ENCODE peak calls at places on chromosomes 13 and 19, in four cellular contexts. U is SJSA1, N is dorsolateral prefrontal cortex, I is cardiac muscle cell. O is an unnamed sample.

GRCh38 chr13:32206097-32206740 is 108.9 kb downstream of the ZAR1L start:
- DNase-seq in I (peak; percentile 32), N (no peak), U (no peak), O (no peak)

GRCh38 chr13:30340367-30341184 is 33.2 kb upstream of the KATNAL1 start:
- DNase-seq in I (peak; percentile 85), U (peak; percentile 15), N (no peak), O (peak; percentile 20)

GRCh38 chr13:98143601-98144500 is 957 bp downstream of the FARP1 start:
- DNase-seq in N (no peak), U (peak; percentile 54), I (peak; percentile 61), O (no peak)

GRCh38 chr13:61316647-61317046 is 99.0 kb downstream of the PCDH20 start:
- DNase-seq in N (no peak), U (no peak), I (no peak), O (no peak)

GRCh38 chr19:31406106-31406505 is 56.9 kb upstream of the TSHZ3 start:
- DNase-seq in I (no peak), U (no peak), N (no peak), O (no peak)

GRCh38 chr19:55681131-55682087 is 6.4 kb downstream of the EPN1 start:
- DNase-seq in N (no peak), U (no peak), I (no peak), O (no peak)

GRCh38 chr13:42350141-42350540 is 78.2 kb downstream of the AKAP11 start:
- DNase-seq in I (no peak), U (no peak), N (no peak), O (no peak)

GRCh38 chr19:48858984-48859710 is 9.3 kb downstream of the PLEKHA4 start:
- DNase-seq in I (no peak), N (no peak), U (no peak), O (no peak)

GRCh38 chr13:91286317-91286716 is 61.2 kb upstream of the MIR17HG start:
- DNase-seq in I (no peak), U (no peak), N (no peak), O (no peak)

GRCh38 chr19:33406521-33407139 is 33.1 kb downstream of the CEBPG start:
- DNase-seq in I (peak; percentile 68), N (peak; percentile 73), U (peak; percentile 58), O (peak; percentile 59)

GRCh38 chr13:30319703-30320102 is 12.4 kb upstream of the KATNAL1 start:
- DNase-seq in N (peak; percentile 35), I (peak; percentile 50), U (no peak), O (no peak)

GRCh38 chr19:29811125-29812079 is at the start of gene CCNE1:
- DNase-seq in U (peak; percentile 57), I (peak; percentile 93), N (peak; percentile 84), O (peak; percentile 53)

GRCh38 chr13:74062933-74063332 is 71.3 kb downstream of the KLF12 start:
- DNase-seq in U (peak; percentile 11), I (peak; percentile 70), N (no peak), O (peak; percentile 2)
- H3K27ac ChIP-seq in U (no peak overlapping the region), I (peak overlapping the region; percentile 82), N (peak overlapping the region; percentile 27), O (no peak overlapping the region)

DNA sequence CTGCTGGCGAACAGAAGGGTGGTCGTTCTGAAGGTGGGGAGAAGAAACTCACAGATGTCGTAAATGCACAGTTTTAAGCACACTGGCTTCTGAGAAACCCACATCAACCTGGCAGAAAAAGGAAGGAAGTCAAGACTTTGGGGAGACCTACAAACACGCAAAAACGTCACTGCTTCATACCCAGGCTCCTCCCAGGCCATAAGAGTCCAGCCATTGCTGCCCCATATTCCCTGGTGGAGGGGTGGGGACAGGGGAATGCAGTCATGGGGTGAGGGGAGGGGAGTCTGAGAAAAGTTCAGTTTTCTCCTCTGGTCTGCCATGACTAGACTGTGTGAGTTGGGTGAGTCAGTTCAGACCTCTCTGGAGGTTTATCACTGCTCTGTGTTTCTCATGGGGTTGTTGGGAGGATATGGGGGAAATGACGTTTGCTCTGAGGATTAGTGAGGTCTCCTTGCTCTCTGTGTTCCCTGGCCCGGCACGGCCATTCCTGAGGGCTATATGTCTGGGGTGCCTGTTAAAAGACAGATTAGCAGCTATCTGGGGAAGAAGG is 139.0 kb downstream of the FLT1 start:
- DNase-seq in U (no peak), I (peak; percentile 86), N (no peak), O (no peak)
- H3K27ac ChIP-seq in U (no peak overlapping the region), I (no peak overlapping the region), N (no peak overlapping the region), O (peak overlapping the region; percentile 40)

DNA sequence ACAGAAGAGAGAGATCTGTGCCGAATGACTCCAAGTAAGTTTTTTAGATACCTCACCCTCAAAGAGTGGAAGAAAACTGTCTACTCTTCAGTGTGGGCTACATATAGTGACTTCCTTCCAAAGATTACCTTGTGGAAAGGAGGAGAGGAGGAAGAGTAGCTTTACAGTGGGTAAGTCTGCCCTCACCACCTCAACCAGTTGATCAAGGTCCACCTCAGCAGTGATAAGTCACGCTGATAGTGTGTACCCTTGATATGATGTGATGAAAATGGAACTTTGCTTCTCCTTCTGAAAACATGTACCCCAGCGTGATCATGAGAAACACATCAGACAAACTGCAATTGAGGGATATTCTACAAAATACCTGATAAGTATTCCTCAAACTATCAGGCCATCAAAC is 20.6 kb downstream of the KLF5 start:
- DNase-seq in U (no peak), I (no peak), N (no peak), O (no peak)
- H3K27ac ChIP-seq in U (no peak overlapping the region), I (no peak overlapping the region), N (no peak overlapping the region), O (no peak overlapping the region)

GRCh38 chr13:51585696-51586095 is 1.4 kb downstream of the WDFY2 start:
- DNase-seq in U (peak; percentile 50), I (peak; percentile 25), N (no peak), O (no peak)
- H3K27ac ChIP-seq in U (peak overlapping the region; percentile 66), I (no peak overlapping the region), N (peak overlapping the region; percentile 96), O (peak overlapping the region; percentile 91)

GRCh38 chr13:56198350-56198749 is 942.4 kb upstream of the PRR20A start:
- DNase-seq in U (no peak), N (no peak), I (no peak), O (no peak)

DNA sequence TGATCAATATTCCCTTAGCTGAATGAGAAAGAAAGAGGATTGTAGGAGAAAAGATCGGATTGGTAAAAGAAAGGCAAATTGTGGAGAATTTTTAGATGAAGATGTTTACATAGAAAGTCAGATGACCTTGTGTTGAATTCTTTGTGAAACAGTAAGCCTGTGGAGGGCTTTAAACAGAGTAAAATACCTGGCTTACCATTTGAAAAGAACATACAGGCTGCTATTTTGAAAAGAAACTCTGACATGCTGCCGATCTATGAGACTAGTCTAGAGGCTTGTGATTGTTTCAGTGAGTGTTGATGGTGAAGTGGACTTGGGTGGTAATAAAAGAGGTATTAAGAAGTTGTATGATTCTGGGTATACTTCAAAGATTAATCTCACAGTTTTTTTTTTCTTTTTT is 938.9 kb upstream of the PRR20A start:
- DNase-seq in N (no peak), I (no peak), U (no peak), O (no peak)
- H3K27ac ChIP-seq in N (no peak overlapping the region), I (no peak overlapping the region), U (no peak overlapping the region), O (no peak overlapping the region)

DNA sequence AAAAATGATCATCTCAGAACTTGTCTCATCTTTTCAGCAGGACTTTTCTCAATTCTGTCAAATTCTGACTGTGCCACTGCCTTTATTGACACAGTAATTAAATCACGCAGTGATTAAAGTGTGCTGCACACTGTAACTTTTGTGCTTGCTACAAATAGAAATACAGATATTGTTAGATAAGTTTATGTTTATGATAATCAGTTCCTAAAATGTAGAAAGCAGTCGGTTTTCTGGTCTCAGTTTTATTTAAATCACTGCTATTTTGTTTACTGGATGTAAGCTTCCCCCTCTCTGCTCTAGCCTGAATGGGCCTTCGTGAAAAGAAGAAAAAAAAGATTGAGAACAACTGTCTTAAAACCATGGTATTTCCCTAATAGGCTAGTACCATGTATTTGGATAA is 258.8 kb upstream of the STARD13 start:
- DNase-seq in U (no peak), I (no peak), N (no peak), O (no peak)
- H3K27ac ChIP-seq in U (no peak overlapping the region), I (peak overlapping the region; percentile 97), N (peak overlapping the region; percentile 100), O (peak overlapping the region; percentile 100)

GRCh38 chr13:80757694-80758093 is 416.8 kb upstream of the SPRY2 start:
- DNase-seq in I (no peak), U (no peak), N (no peak), O (no peak)

GRCh38 chr13:80755925-80756324 is 415.0 kb upstream of the SPRY2 start:
- DNase-seq in N (no peak), U (no peak), I (no peak), O (no peak)

GRCh38 chr13:80753951-80754350 is 413.0 kb upstream of the SPRY2 start:
- DNase-seq in U (no peak), I (no peak), N (no peak), O (no peak)

GRCh38 chr13:80751854-80752253 is 410.9 kb upstream of the SPRY2 start:
- DNase-seq in U (no peak), N (no peak), I (no peak), O (no peak)
- H3K27ac ChIP-seq in U (no peak overlapping the region), N (no peak overlapping the region), I (no peak overlapping the region), O (no peak overlapping the region)

DNA sequence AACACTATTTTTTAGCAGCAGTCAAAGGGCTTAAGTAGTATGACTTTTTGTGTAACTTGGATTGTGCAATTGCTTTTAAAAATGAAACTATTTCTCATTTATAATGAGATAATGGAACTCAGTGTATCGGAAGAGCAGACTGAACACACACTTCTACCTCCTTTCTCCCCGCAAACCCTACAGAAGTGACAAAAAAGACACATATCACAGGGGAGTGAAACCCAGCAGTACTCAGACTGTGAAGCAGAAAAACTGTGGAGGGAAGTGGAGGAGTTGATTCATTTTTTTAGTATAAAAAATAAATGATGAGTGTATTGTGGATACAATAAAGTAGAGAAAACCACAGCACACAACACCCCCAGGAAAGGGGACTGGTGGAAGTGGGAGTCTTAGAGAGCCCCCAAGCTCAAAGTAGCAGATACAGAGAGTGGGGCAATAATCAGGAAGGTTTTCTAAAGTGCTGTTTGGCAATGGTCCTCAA is 9.7 kb downstream of the LPAR6 start:
- DNase-seq in N (no peak), I (peak; percentile 67), U (no peak), O (no peak)
- H3K27ac ChIP-seq in N (peak overlapping the region; percentile 56), I (no peak overlapping the region), U (no peak overlapping the region), O (peak overlapping the region; percentile 21)

O was measured in caudate nucleus.